ENCODE peak calls at places on chromosomes 6 and 20, in nine cellular contexts. Y, M, E, Q, D, K, Z, L and I are unnamed samples.

GRCh38 chr6:152976749-152977148 is 6.1 kb downstream of the FBXO5 start:
- DNase-seq in Z (no peak), M (no peak), D (no peak), K (no peak), Q (no peak), Y (no peak), E (no peak), L (no peak), I (no peak)

GRCh38 chr6:155126727-155127439 is 131.8 kb downstream of the TIAM2 start:
- DNase-seq in M (no peak), Q (no peak), L (peak; percentile 85), D (no peak), Y (no peak), K (no peak), E (no peak), Z (no peak), I (no peak)

GRCh38 chr6:142816024-142816423 is 129.0 kb downstream of the HIVEP2 start:
- DNase-seq in M (no peak), Q (no peak), L (no peak), E (no peak), Y (no peak), Z (no peak), D (no peak), K (no peak), I (no peak)

GRCh38 chr6:114151070-114151685 is 180.2 kb upstream of the HDAC2 start:
- DNase-seq in Q (no peak), L (no peak), M (no peak), E (no peak), Y (no peak), Z (no peak), D (no peak), K (no peak), I (no peak)

GRCh38 chr20:57480444-57481152 is 44.3 kb downstream of the CTCFL start:
- DNase-seq in L (no peak), M (no peak), Q (no peak), K (no peak), Z (no peak), E (peak; percentile 10), D (no peak), Y (no peak), I (peak; percentile 72)

GRCh38 chr20:63060057-63060991 is 53.6 kb upstream of the BHLHE23 start:
- DNase-seq in K (peak; percentile 33), Z (peak; percentile 76), Y (no peak), E (peak; percentile 56), Q (peak; percentile 14), M (peak; percentile 10), L (peak; percentile 51), D (peak; percentile 33), I (peak; percentile 85)

GRCh38 chr20:47847882-47848485 is 62.7 kb upstream of the SULF2 start:
- DNase-seq in Y (no peak), Q (no peak), K (no peak), L (no peak), Z (no peak), E (no peak), M (no peak), D (no peak), I (peak; percentile 72)

GRCh38 chr6:118696262-118696661 is 44.9 kb upstream of the CEP85L start:
- DNase-seq in K (no peak), L (no peak), Y (no peak), D (no peak), Z (no peak), Q (no peak), M (no peak), E (no peak), I (no peak)

GRCh38 chr6:1667012-1667804 is 57.5 kb downstream of the FOXC1 start:
- DNase-seq in K (no peak), D (no peak), E (no peak), Q (no peak), M (no peak), Z (no peak), L (no peak), Y (no peak), I (no peak)

GRCh38 chr6:103177800-103178199 is 1681.9 kb downstream of the HACE1 start:
- DNase-seq in L (no peak), E (no peak), Y (no peak), K (no peak), M (no peak), Q (no peak), Z (no peak), D (no peak), I (no peak)

GRCh38 chr6:131876545-131876944 is 68.7 kb downstream of the ENPP1 start:
- DNase-seq in K (no peak), D (no peak), E (no peak), M (no peak), Y (no peak), L (no peak), Q (no peak), Z (no peak), I (no peak)

GRCh38 chr20:5606347-5606746 is 143.9 kb upstream of the SHLD1 start:
- DNase-seq in M (no peak), Y (no peak), D (no peak), Z (no peak), Q (no peak), K (no peak), E (no peak), L (no peak), I (no peak)

GRCh38 chr20:22536956-22537756 is 47.2 kb downstream of the FOXA2 start:
- DNase-seq in K (no peak), M (no peak), E (no peak), L (no peak), D (no peak), Y (no peak), Q (no peak), Z (no peak), I (no peak)

GRCh38 chr20:6501061-6501460 is 266.4 kb upstream of the BMP2 start:
- DNase-seq in Z (no peak), Q (no peak), E (no peak), Y (no peak), L (peak; percentile 62), K (no peak), M (no peak), D (no peak), I (no peak)

GRCh38 chr6:68778356-68779020 is 143.4 kb downstream of the ADGRB3 start:
- DNase-seq in Q (no peak), Y (no peak), K (no peak), D (peak; percentile 8), L (no peak), E (no peak), Z (no peak), M (no peak), I (no peak)